ENCODE peak calls at places on chromosome 1, in four cellular contexts. W is HCT116; U is stomach; G is CD4-positive, alpha-beta memory T cell. E is an unnamed sample.

GRCh38 chr1:226309398-226310122 is 596 bp upstream of the LIN9 start:
- DNase-seq in W (no peak), U (no peak), G (no peak), E (no peak)

GRCh38 chr1:221487781-221488520 is 253.9 kb downstream of the DUSP10 start:
- DNase-seq in W (no peak), U (no peak), G (no peak), E (no peak)

GRCh38 chr1:44270666-44271628 is 57.7 kb downstream of the DMAP1 start:
- DNase-seq in W (no peak), U (no peak), G (no peak), E (no peak)

GRCh38 chr1:45375104-45376090 is 35.2 kb upstream of the MUTYH start:
- DNase-seq in W (no peak), U (no peak), G (no peak), E (no peak)

GRCh38 chr1:230127105-230128054 is 60.3 kb downstream of the GALNT2 start:
- DNase-seq in W (no peak), U (no peak), G (no peak), E (no peak)

GRCh38 chr1:53616927-53617326 is 122.0 kb downstream of the GLIS1 start:
- DNase-seq in W (no peak), U (peak; percentile 16), G (no peak), E (no peak)

GRCh38 chr1:217469983-217470382 is 160.9 kb downstream of the GPATCH2 start:
- DNase-seq in W (no peak), U (no peak), G (no peak), E (no peak)

GRCh38 chr1:178918955-178919354 is 48.1 kb upstream of the ANGPTL1 start:
- DNase-seq in W (no peak), U (no peak), G (no peak), E (no peak)

GRCh38 chr1:56404561-56405030 is 174.8 kb downstream of the PLPP3 start:
- DNase-seq in W (no peak), U (no peak), G (no peak), E (no peak)

DNA sequence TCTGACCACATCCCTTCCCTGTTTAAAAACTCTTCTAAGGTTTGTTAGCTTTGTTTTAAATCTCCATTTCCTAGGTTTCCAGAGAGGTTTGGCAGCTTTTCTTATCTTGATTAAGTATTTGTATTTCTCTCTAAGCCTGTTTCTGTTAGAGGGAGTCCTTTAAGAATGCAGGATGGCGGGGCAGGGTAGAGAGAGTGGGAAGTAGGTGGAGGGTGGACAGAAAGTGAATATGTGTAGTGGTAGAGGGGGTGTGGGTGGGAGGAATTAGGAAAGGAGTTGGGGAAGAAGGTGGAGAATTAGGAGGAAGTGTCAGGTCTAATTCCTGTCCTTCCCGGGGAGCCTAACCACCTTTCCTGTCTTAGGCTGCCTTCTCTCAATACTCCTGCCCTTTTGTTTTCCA is 21.2 kb upstream of the SERBP1 start:
- DNase-seq in W (no peak), U (no peak), G (no peak), E (no peak)
- H3K4me3 ChIP-seq in W (no peak overlapping the region), U (no peak overlapping the region), G (no peak overlapping the region), E (no peak overlapping the region)

GRCh38 chr1:233257786-233258185 is 37.7 kb downstream of the PCNX2 start:
- DNase-seq in W (no peak), U (no peak), G (no peak), E (no peak)

GRCh38 chr1:233255145-233255544 is 40.4 kb downstream of the PCNX2 start:
- DNase-seq in W (no peak), U (no peak), G (no peak), E (no peak)

GRCh38 chr1:233256191-233256590 is 39.3 kb downstream of the PCNX2 start:
- DNase-seq in W (no peak), U (no peak), G (no peak), E (no peak)

GRCh38 chr1:233254039-233254362 is 41.5 kb downstream of the PCNX2 start:
- DNase-seq in W (no peak), U (no peak), G (no peak), E (no peak)

DNA sequence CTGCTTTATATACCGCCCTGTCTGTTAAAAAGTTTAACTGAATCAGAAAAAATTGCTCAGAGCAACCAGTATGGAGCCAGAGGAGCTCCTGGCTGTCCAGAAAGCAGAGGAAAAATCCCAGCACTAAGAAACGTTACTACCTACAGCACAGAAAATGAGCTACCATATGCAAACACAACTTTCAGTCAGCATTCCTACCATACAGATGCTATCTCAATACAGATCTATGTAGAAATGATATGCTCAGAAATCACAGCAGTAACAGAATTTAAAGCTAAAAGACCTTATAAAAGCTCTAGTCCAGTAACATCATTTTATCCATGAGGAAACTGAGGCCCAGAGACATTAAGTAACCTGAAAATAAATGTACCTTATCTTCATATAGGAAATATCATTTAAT is 38.7 kb downstream of the PCNX2 start:
- DNase-seq in W (no peak), U (no peak), G (no peak), E (no peak)
- H3K27ac ChIP-seq in W (no peak overlapping the region), U (no peak overlapping the region), G (no peak overlapping the region), E (no peak overlapping the region)

DNA sequence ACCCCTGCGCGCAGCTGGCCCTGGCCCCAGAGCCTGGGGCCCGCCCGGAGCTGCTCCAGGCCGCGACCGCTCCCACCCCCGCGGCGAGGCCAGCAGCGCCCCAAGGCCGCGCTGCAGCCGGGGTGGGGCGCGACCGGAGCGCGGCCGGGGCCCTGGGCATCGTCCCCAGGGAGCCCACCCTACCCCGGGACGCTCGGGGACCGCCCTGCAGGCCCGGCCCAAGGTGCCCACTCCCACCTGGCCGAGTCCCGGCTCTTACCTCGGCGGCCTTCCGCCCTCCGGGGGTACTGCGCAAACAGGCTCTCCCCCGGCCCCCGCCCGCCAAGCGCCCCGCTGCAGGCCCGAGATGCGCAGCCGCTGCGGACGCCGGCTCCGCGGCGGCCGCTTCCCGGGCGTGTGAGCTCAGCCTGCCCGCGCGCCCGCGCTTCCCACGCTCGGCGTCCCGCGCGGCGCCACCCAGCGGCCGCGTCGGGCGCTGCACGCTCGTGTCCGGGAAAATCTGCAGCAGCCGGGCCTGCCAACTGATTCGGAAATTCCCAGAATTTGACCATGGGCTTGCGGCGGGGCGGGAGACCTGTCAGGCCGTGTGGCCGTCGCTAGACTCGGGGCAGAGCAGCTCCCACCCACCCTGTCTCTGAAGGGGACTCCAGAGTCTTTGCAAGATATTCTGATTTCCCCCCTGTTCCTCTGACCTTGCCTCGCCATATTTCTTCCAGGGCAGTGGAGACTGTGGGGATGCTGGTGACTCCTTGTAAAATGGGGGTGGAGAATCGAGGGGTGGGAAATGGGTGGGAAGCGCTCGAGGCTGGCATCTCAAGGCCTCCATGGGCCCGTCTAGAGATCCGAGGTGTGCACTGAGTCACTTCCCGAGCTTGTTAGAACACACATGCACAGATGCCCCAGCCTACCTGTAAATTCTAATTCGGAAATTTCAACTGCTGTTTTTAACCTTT is 41.9 kb downstream of the CD34 start:
- DNase-seq in W (peak; percentile 29), U (peak; percentile 83), G (peak; percentile 82), E (no peak)
- H3K4me1 ChIP-seq in W (peaks cover 20% of the 10 kb centered on the region), U (peaks cover 91% of the 10 kb centered on the region), G (peaks cover 87% of the 10 kb centered on the region), E (peaks cover 3% of the 10 kb centered on the region)

DNA sequence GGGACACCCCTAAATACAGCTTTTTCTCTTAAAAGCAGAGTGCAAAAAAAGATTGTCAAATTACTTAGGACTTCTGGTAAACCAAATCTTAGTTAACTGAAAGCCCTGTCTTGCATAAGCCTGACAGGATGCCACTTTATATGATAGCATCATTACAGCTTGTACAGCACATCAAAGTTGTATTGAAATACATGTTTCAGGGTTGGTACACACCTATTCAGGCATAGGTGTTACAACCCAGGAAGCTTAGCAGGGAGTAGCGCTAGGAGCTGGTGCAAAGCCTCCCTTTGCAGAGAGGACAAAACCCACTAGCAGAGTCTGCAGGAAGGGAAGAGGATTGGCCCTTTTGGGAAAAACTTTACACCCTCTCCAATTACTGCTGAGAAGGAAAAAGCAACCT is 258.9 kb upstream of the SGIP1 start:
- DNase-seq in W (no peak), U (no peak), G (peak; percentile 59), E (no peak)
- H3K4me3 ChIP-seq in W (no peak overlapping the region), U (no peak overlapping the region), G (no peak overlapping the region), E (no peak overlapping the region)

DNA sequence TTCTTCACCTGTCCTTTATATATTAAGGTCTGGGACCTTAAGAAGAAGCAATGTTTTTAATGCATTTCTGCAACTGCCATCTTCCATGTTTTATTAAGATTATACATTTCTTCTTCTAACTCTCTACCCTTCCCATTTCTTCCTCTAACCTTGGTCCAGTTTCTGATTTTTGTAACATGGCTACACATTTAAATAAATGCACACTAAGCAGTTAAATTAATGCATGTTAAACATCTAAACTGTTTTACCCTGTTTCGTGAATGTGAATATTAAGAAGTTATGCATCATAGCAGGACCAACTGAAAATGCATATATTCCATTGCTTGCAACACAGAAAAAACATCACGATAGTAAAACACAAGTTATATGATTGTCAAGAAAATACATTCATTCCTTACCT is 3.7 kb downstream of the BRINP3 start:
- DNase-seq in W (no peak), U (no peak), G (no peak), E (no peak)
- H3K27ac ChIP-seq in W (no peak overlapping the region), U (no peak overlapping the region), G (no peak overlapping the region), E (no peak overlapping the region)

GRCh38 chr1:34359411-34359810 is 182.7 kb downstream of the C1orf94 start:
- DNase-seq in W (no peak), U (no peak), G (no peak), E (no peak)
- H3K4me1 ChIP-seq in W (no peaks in the 10 kb centered on the region), U (no peaks in the 10 kb centered on the region), G (no peaks in the 10 kb centered on the region), E (no peaks in the 10 kb centered on the region)

DNA sequence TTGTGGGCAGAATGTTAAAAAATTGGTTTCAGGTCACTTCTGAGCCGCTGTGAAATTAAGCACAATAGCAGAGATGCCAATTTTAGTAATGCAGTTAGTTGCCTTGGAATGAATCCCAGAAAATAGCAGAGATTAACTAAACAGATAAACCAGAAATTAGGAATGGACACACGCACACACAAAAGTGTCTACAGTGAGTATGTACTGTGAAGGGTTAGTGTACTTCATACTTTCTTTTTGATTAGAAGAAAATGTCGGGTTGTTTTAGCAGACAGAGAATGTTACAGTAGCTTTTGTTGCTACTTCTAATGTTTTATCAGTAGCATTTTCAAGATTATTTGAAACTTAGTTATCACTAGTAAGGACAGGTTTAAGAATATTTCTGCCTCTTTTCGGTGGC is 106.7 kb downstream of the LEPR start:
- DNase-seq in W (no peak), U (no peak), G (no peak), E (no peak)
- H3K4me3 ChIP-seq in W (no peak overlapping the region), U (peak overlapping the region; percentile 65), G (no peak overlapping the region), E (no peak overlapping the region)

DNA sequence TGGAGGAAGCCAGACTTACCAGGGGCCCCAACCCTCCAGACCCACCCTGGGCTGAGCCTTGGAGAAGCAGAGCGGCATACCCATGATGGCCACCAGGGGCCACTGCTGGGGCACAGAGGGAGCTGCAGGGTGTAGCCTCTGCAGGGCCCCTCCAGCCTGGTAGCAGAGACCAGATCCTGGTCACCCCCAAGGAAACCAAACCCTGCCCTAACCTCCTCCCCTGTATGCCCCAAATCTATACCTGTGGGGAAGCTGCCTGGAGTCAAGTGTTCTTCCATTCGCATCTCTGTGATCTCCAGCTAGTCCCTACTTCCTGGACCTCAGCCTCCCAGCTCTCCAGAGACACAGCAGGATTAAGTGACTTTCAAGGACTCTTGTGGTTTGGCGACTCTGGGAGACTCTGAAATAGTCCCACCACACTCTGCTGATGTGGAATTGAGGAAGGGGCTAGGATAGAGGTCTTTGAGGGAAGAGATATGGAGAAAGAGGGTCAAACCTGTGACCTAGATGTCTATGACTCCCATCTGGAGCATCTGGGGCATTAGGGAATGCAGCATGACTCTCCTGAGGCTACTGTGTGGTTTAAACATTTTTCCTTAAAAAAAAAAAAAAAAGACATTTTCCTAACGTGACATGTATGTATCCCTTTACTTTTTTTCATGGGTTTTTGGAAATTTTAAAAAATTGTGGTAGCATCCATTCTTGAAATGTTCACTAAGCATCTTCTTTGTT is 119.2 kb upstream of the IPO9 start:
- DNase-seq in W (peak; percentile 23), U (peak; percentile 74), G (peak; percentile 35), E (peak; percentile 68)
- H3K27ac ChIP-seq in W (no peak overlapping the region), U (peak overlapping the region; percentile 14), G (no peak overlapping the region), E (no peak overlapping the region)

GRCh38 chr1:38905985-38906384 is 24.6 kb upstream of the GJA9 start:
- DNase-seq in W (no peak), U (no peak), G (no peak), E (no peak)

GRCh38 chr1:38908821-38909220 is 27.4 kb upstream of the GJA9 start:
- DNase-seq in W (no peak), U (no peak), G (no peak), E (no peak)
- H3K4me1 ChIP-seq in W (no peaks in the 10 kb centered on the region), U (no peaks in the 10 kb centered on the region), G (no peaks in the 10 kb centered on the region), E (no peaks in the 10 kb centered on the region)

E was measured in iPS DF 6.9.